ENCODE peak calls at places on chromosome 7, in ten cellular contexts. S, U, W, Q, B, N, I, F, P and X are unnamed samples.

GRCh38 chr7:12771378-12771877 is 84.0 kb downstream of the ARL4A start:
- DNase-seq in S (no peak), U (no peak), W (no peak), Q (no peak), B (no peak), N (no peak), I (peak; percentile 60), F (no peak), P (peak; percentile 56), X (no peak)

GRCh38 chr7:130008941-130009847 is 42.0 kb downstream of the ZC3HC1 start:
- DNase-seq in S (no peak), U (peak; percentile 55), W (peak; percentile 58), Q (no peak), B (no peak), N (no peak), I (peak; percentile 97), F (peak; percentile 15), P (peak; percentile 45), X (no peak)

GRCh38 chr7:50357346-50357745 is 52.8 kb downstream of the IKZF1 start:
- DNase-seq in S (no peak), U (no peak), W (no peak), Q (no peak), B (no peak), N (no peak), I (no peak), F (no peak), P (no peak), X (no peak)

GRCh38 chr7:106313966-106314365 is 29.2 kb upstream of the NAMPT start:
- DNase-seq in S (no peak), U (no peak), W (no peak), Q (no peak), B (no peak), N (no peak), I (no peak), F (no peak), P (no peak), X (no peak)

GRCh38 chr7:131189488-131189887 is 138.2 kb upstream of the MKLN1 start:
- DNase-seq in S (no peak), U (no peak), W (no peak), Q (no peak), B (no peak), N (no peak), I (no peak), F (no peak), P (no peak), X (no peak)

GRCh38 chr7:151017953-151018420 is 6.3 kb downstream of the ATG9B start:
- DNase-seq in S (peak; percentile 85), U (peak; percentile 98), W (peak; percentile 39), Q (no peak), B (peak; percentile 77), N (peak; percentile 65), I (peak; percentile 25), F (peak; percentile 35), P (peak; percentile 54), X (peak; percentile 79)

GRCh38 chr7:50962962-50963374 is 180.3 kb upstream of the GRB10 start:
- DNase-seq in S (peak; percentile 72), U (peak; percentile 63), W (peak; percentile 95), Q (no peak), B (no peak), N (no peak), I (peak; percentile 95), F (peak; percentile 35), P (peak; percentile 76), X (no peak)

GRCh38 chr7:98933321-98933720 is 55.0 kb downstream of the TRRAP start:
- DNase-seq in S (no peak), U (no peak), W (no peak), Q (no peak), B (no peak), N (no peak), I (no peak), F (no peak), P (no peak), X (no peak)

GRCh38 chr7:112226701-112227276 is 20.3 kb downstream of the ZNF277 start:
- DNase-seq in S (no peak), U (no peak), W (no peak), Q (no peak), B (no peak), N (no peak), I (no peak), F (no peak), P (peak; percentile 70), X (no peak)

GRCh38 chr7:149333321-149333717 is 71.3 kb downstream of the ZNF783 start:
- DNase-seq in S (no peak), U (no peak), W (no peak), Q (no peak), B (no peak), N (no peak), I (no peak), F (no peak), P (no peak), X (no peak)

GRCh38 chr7:87747681-87748080 is 119.5 kb downstream of the RUNDC3B start:
- DNase-seq in S (no peak), U (no peak), W (no peak), Q (no peak), B (no peak), N (no peak), I (no peak), F (no peak), P (no peak), X (no peak)

GRCh38 chr7:140225562-140226249 is 48.9 kb upstream of the KDM7A start:
- DNase-seq in S (no peak), U (no peak), W (no peak), Q (no peak), B (no peak), N (no peak), I (no peak), F (no peak), P (no peak), X (peak; percentile 37)

GRCh38 chr7:143321734-143322133 is 5.8 kb downstream of the CLCN1 start:
- DNase-seq in S (no peak), U (peak; percentile 72), W (no peak), Q (no peak), B (no peak), N (no peak), I (no peak), F (no peak), P (no peak), X (no peak)

GRCh38 chr7:40714338-40715052 is 579.7 kb downstream of the SUGCT start:
- DNase-seq in S (no peak), U (no peak), W (no peak), Q (no peak), B (no peak), N (no peak), I (no peak), F (no peak), P (no peak), X (no peak)

GRCh38 chr7:146858690-146859089 is 742.1 kb downstream of the CNTNAP2 start:
- DNase-seq in S (no peak), U (no peak), W (no peak), Q (no peak), B (no peak), N (no peak), I (no peak), F (no peak), P (no peak), X (no peak)

GRCh38 chr7:41431671-41432070 is 271.2 kb downstream of the INHBA start:
- DNase-seq in S (no peak), U (no peak), W (no peak), Q (no peak), B (no peak), N (no peak), I (no peak), F (no peak), P (no peak), X (no peak)

GRCh38 chr7:90246184-90246583 is 1.2 kb downstream of the CFAP69 start:
- DNase-seq in S (no peak), U (peak; percentile 93), W (no peak), Q (no peak), B (no peak), N (no peak), I (no peak), F (no peak), P (peak; percentile 90), X (no peak)

GRCh38 chr7:10759120-10759519 is 214.6 kb upstream of the PHF14 start:
- DNase-seq in S (no peak), U (no peak), W (no peak), Q (no peak), B (no peak), N (no peak), I (no peak), F (no peak), P (no peak), X (no peak)

GRCh38 chr7:35353481-35353880 is 99.6 kb upstream of the TBX20 start:
- DNase-seq in S (no peak), U (no peak), W (no peak), Q (no peak), B (no peak), N (no peak), I (no peak), F (no peak), P (no peak), X (no peak)

GRCh38 chr7:20399516-20399915 is 68.8 kb downstream of the ITGB8 start:
- DNase-seq in S (no peak), U (no peak), W (peak; percentile 46), Q (no peak), B (no peak), N (no peak), I (no peak), F (no peak), P (no peak), X (no peak)

GRCh38 chr7:100603697-100604077 is 1.5 kb downstream of the PCOLCE start:
- DNase-seq in S (no peak), U (no peak), W (no peak), Q (no peak), B (no peak), N (no peak), I (no peak), F (no peak), P (no peak), X (no peak)

GRCh38 chr7:26038201-26038990 is 113.6 kb upstream of the NFE2L3 start:
- DNase-seq in S (no peak), U (no peak), W (no peak), Q (no peak), B (no peak), N (no peak), I (no peak), F (no peak), P (no peak), X (no peak)

GRCh38 chr7:13165854-13166253 is 478.4 kb downstream of the ARL4A start:
- DNase-seq in S (no peak), U (no peak), W (no peak), Q (no peak), B (no peak), N (no peak), I (no peak), F (no peak), P (no peak), X (no peak)

GRCh38 chr7:26686448-26686981 is 177.9 kb downstream of the SKAP2 start:
- DNase-seq in S (peak; percentile 48), U (peak; percentile 80), W (peak; percentile 71), Q (peak; percentile 78), B (no peak), N (no peak), I (peak; percentile 20), F (no peak), P (peak; percentile 46), X (no peak)

GRCh38 chr7:152145853-152146466 is 120.5 kb downstream of the GALNT11 start:
- DNase-seq in S (no peak), U (peak; percentile 75), W (peak; percentile 41), Q (peak; percentile 8), B (no peak), N (no peak), I (peak; percentile 23), F (peak; percentile 70), P (peak; percentile 89), X (no peak)

GRCh38 chr7:64653721-64654401 is 12.1 kb upstream of the ZNF107 start:
- DNase-seq in S (no peak), U (no peak), W (no peak), Q (no peak), B (no peak), N (no peak), I (no peak), F (no peak), P (no peak), X (no peak)